ENCODE peak calls at places on chromosomes 16 and 17, in five cellular contexts. Z, I, B, Y and G are unnamed samples.

GRCh38 chr16:9534759-9535158 is 443.3 kb downstream of the HAPSTR1 start:
- DNase-seq in Z (no peak), Y (peak), I (no peak), B (no peak), G (no peak)

GRCh38 chr17:66365204-66365524 is 62.8 kb downstream of the PRKCA start:
- DNase-seq in Z (no peak), B (no peak), Y (no peak), I (no peak), G (no peak)

GRCh38 chr17:27481327-27481726 is 25.1 kb downstream of the KSR1 start:
- DNase-seq in B (no peak), I (no peak), Y (no peak), Z (no peak), G (no peak)

GRCh38 chr16:71722801-71723536 is 1.5 kb downstream of the PHLPP2 start:
- DNase-seq in Z (no peak), B (peak), I (peak), Y (peak), G (peak)

GRCh38 chr17:78745407-78746088 is 36.5 kb downstream of the CYTH1 start:
- DNase-seq in I (no peak), Y (no peak), B (no peak), Z (no peak), G (no peak)

GRCh38 chr16:73019456-73020362 is 28.2 kb downstream of the ZFHX3 start:
- DNase-seq in B (no peak), I (peak), Y (no peak), Z (peak), G (no peak)

GRCh38 chr17:5759501-5759925 is 175.2 kb upstream of the NLRP1 start:
- DNase-seq in B (no peak), I (no peak), Y (no peak), Z (peak), G (no peak)

GRCh38 chr16:57886427-57886826 is 84.1 kb upstream of the KIFC3 start:
- DNase-seq in B (no peak), Z (no peak), Y (no peak), I (no peak), G (no peak)

GRCh38 chr16:84247341-84247740 is 7.5 kb upstream of the KCNG4 start:
- DNase-seq in B (no peak), I (no peak), Z (no peak), Y (no peak), G (no peak)

GRCh38 chr16:67120025-67120424 is 10.3 kb downstream of the PHAF1 start:
- DNase-seq in Z (no peak), Y (no peak), I (peak), B (no peak), G (no peak)